ENCODE peak calls at places on chromosomes 16 and 17, in six cellular contexts. One of them, this sample, is unnamed.
A peak's percentile ranks its signal among the peaks of the same experiment; 100 is the strongest.

GRCh38 chr17:72661093-72661944 is 431.2 kb downstream of the SLC39A11 start:
- DNase-seq in HCT116: peak; percentile 97
- DNase-seq in heart right ventricle: no peak
- DNase-seq in PC-3: peak; percentile 91
- DNase-seq in endodermal cell: peak; percentile 91
- DNase-seq in IMR-90: no peak
- DNase-seq in this sample: peak; percentile 99

GRCh38 chr17:35577826-35578194 is 561 bp downstream of the PEX12 start:
- DNase-seq in HCT116: no peak
- DNase-seq in heart right ventricle: no peak
- DNase-seq in PC-3: no peak
- DNase-seq in endodermal cell: no peak
- DNase-seq in IMR-90: peak; percentile 18
- DNase-seq in this sample: peak; percentile 14

GRCh38 chr16:57609541-57610401 is 18.7 kb upstream of the ADGRG1 start:
- DNase-seq in HCT116: no peak
- DNase-seq in heart right ventricle: peak; percentile 48
- DNase-seq in PC-3: no peak
- DNase-seq in endodermal cell: peak; percentile 38
- DNase-seq in IMR-90: peak; percentile 54
- DNase-seq in this sample: no peak

GRCh38 chr16:29808219-29808900 is 2.0 kb downstream of the MAZ start:
- DNase-seq in HCT116: no peak
- DNase-seq in heart right ventricle: peak; percentile 29
- DNase-seq in PC-3: no peak
- DNase-seq in endodermal cell: no peak
- DNase-seq in IMR-90: no peak
- DNase-seq in this sample: no peak

GRCh38 chr16:84616515-84616914 is 1.4 kb downstream of the COTL1 start:
- DNase-seq in HCT116: no peak
- DNase-seq in heart right ventricle: no peak
- DNase-seq in PC-3: peak; percentile 32
- DNase-seq in endodermal cell: no peak
- DNase-seq in IMR-90: no peak
- DNase-seq in this sample: no peak

GRCh38 chr17:63132509-63132911 is 166.5 kb downstream of the TANC2 start:
- DNase-seq in HCT116: no peak
- DNase-seq in heart right ventricle: no peak
- DNase-seq in PC-3: no peak
- DNase-seq in endodermal cell: no peak
- DNase-seq in IMR-90: no peak
- DNase-seq in this sample: no peak

GRCh38 chr17:48225725-48226567 is 118.4 kb downstream of the SNX11 start:
- DNase-seq in HCT116: no peak
- DNase-seq in heart right ventricle: no peak
- DNase-seq in PC-3: no peak
- DNase-seq in endodermal cell: no peak
- DNase-seq in IMR-90: no peak
- DNase-seq in this sample: no peak

GRCh38 chr16:85697441-85697840 is 8.7 kb upstream of the GINS2 start:
- DNase-seq in HCT116: no peak
- DNase-seq in heart right ventricle: no peak
- DNase-seq in PC-3: no peak
- DNase-seq in endodermal cell: no peak
- DNase-seq in IMR-90: no peak
- DNase-seq in this sample: no peak

GRCh38 chr16:84599528-84600202 is 18.2 kb downstream of the COTL1 start:
- DNase-seq in HCT116: no peak
- DNase-seq in heart right ventricle: peak; percentile 43
- DNase-seq in PC-3: no peak
- DNase-seq in endodermal cell: peak; percentile 94
- DNase-seq in IMR-90: peak; percentile 85
- DNase-seq in this sample: no peak

GRCh38 chr16:964696-965395 is 5.9 kb downstream of the LMF1 start:
- DNase-seq in HCT116: no peak
- DNase-seq in heart right ventricle: no peak
- DNase-seq in PC-3: peak; percentile 69
- DNase-seq in endodermal cell: no peak
- DNase-seq in IMR-90: no peak
- DNase-seq in this sample: no peak

GRCh38 chr17:43758497-43759174 is at the start of gene SOST:
- DNase-seq in HCT116: no peak
- DNase-seq in heart right ventricle: no peak
- DNase-seq in PC-3: no peak
- DNase-seq in endodermal cell: no peak
- DNase-seq in IMR-90: no peak
- DNase-seq in this sample: no peak

GRCh38 chr17:33521784-33522183 is 228.7 kb upstream of the ASIC2 start:
- DNase-seq in HCT116: no peak
- DNase-seq in heart right ventricle: no peak
- DNase-seq in PC-3: peak; percentile 11
- DNase-seq in endodermal cell: peak; percentile 94
- DNase-seq in IMR-90: no peak
- DNase-seq in this sample: no peak

GRCh38 chr16:72501739-72502653 is 330.0 kb upstream of the PMFBP1 start:
- DNase-seq in HCT116: peak; percentile 56
- DNase-seq in heart right ventricle: peak; percentile 16
- DNase-seq in PC-3: peak; percentile 69
- DNase-seq in endodermal cell: peak; percentile 87
- DNase-seq in IMR-90: peak; percentile 79
- DNase-seq in this sample: no peak

GRCh38 chr16:84643180-84643583 is 5.1 kb upstream of the KLHL36 start:
- DNase-seq in HCT116: no peak
- DNase-seq in heart right ventricle: peak; percentile 65
- DNase-seq in PC-3: peak; percentile 77
- DNase-seq in endodermal cell: peak; percentile 64
- DNase-seq in IMR-90: peak; percentile 93
- DNase-seq in this sample: peak; percentile 93

GRCh38 chr17:17191961-17192381 is 14.2 kb downstream of the PLD6 start:
- DNase-seq in HCT116: no peak
- DNase-seq in heart right ventricle: no peak
- DNase-seq in PC-3: no peak
- DNase-seq in endodermal cell: no peak
- DNase-seq in IMR-90: peak; percentile 18
- DNase-seq in this sample: no peak

GRCh38 chr17:82060614-82061013 is 5.0 kb downstream of the DUS1L start:
- DNase-seq in HCT116: no peak
- DNase-seq in heart right ventricle: no peak
- DNase-seq in PC-3: no peak
- DNase-seq in endodermal cell: no peak
- DNase-seq in IMR-90: no peak
- DNase-seq in this sample: no peak

GRCh38 chr16:49366669-49367068 is 6.9 kb upstream of the C16orf78 start:
- DNase-seq in HCT116: no peak
- DNase-seq in heart right ventricle: no peak
- DNase-seq in PC-3: no peak
- DNase-seq in endodermal cell: no peak
- DNase-seq in IMR-90: no peak
- DNase-seq in this sample: no peak

GRCh38 chr16:51657844-51658243 is 506.8 kb upstream of the SALL1 start:
- DNase-seq in HCT116: no peak
- DNase-seq in heart right ventricle: no peak
- DNase-seq in PC-3: no peak
- DNase-seq in endodermal cell: no peak
- DNase-seq in IMR-90: no peak
- DNase-seq in this sample: no peak

GRCh38 chr17:61376931-61377838 is 22.5 kb upstream of the TBX2 start:
- DNase-seq in HCT116: no peak
- DNase-seq in heart right ventricle: peak; percentile 23
- DNase-seq in PC-3: no peak
- DNase-seq in endodermal cell: no peak
- DNase-seq in IMR-90: no peak
- DNase-seq in this sample: no peak

GRCh38 chr17:40148527-40148926 is 8.2 kb downstream of the CASC3 start:
- DNase-seq in HCT116: no peak
- DNase-seq in heart right ventricle: no peak
- DNase-seq in PC-3: no peak
- DNase-seq in endodermal cell: no peak
- DNase-seq in IMR-90: no peak
- DNase-seq in this sample: no peak

GRCh38 chr16:17459903-17460521 is 10.7 kb downstream of the XYLT1 start:
- DNase-seq in HCT116: no peak
- DNase-seq in heart right ventricle: no peak
- DNase-seq in PC-3: no peak
- DNase-seq in endodermal cell: no peak
- DNase-seq in IMR-90: no peak
- DNase-seq in this sample: no peak

GRCh38 chr17:48871551-48872351 is 20.8 kb upstream of the ATP5MC1 start:
- DNase-seq in HCT116: no peak
- DNase-seq in heart right ventricle: peak; percentile 52
- DNase-seq in PC-3: no peak
- DNase-seq in endodermal cell: peak; percentile 58
- DNase-seq in IMR-90: no peak
- DNase-seq in this sample: no peak

GRCh38 chr16:67190041-67190440 is at the start of gene EXOC3L1:
- DNase-seq in HCT116: no peak
- DNase-seq in heart right ventricle: no peak
- DNase-seq in PC-3: no peak
- DNase-seq in endodermal cell: no peak
- DNase-seq in IMR-90: no peak
- DNase-seq in this sample: no peak

GRCh38 chr16:86575754-86576557 is 2.4 kb upstream of the FOXL1 start:
- DNase-seq in HCT116: peak; percentile 97
- DNase-seq in heart right ventricle: peak; percentile 86
- DNase-seq in PC-3: peak; percentile 94
- DNase-seq in endodermal cell: peak; percentile 98
- DNase-seq in IMR-90: peak; percentile 97
- DNase-seq in this sample: peak; percentile 92

GRCh38 chr16:67865318-67865717 is 7.5 kb upstream of the EDC4 start:
- DNase-seq in HCT116: no peak
- DNase-seq in heart right ventricle: no peak
- DNase-seq in PC-3: peak; percentile 45
- DNase-seq in endodermal cell: peak; percentile 86
- DNase-seq in IMR-90: peak; percentile 26
- DNase-seq in this sample: no peak

GRCh38 chr16:74451951-74452758 is 30.9 kb upstream of the CLEC18B start:
- DNase-seq in HCT116: no peak
- DNase-seq in heart right ventricle: no peak
- DNase-seq in PC-3: no peak
- DNase-seq in endodermal cell: no peak
- DNase-seq in IMR-90: no peak
- DNase-seq in this sample: no peak
- H3K4me1 ChIP-seq in HCT116: peaks cover 35% of the 10 kb centered on the region
- H3K4me1 ChIP-seq in heart right ventricle: peaks cover 50% of the 10 kb centered on the region
- H3K4me1 ChIP-seq in PC-3: peaks cover 25% of the 10 kb centered on the region
- H3K4me1 ChIP-seq in endodermal cell: no peaks in the 10 kb centered on the region
- H3K4me1 ChIP-seq in IMR-90: peaks cover 10% of the 10 kb centered on the region
- H3K4me1 ChIP-seq in this sample: peaks cover 45% of the 10 kb centered on the region

DNA sequence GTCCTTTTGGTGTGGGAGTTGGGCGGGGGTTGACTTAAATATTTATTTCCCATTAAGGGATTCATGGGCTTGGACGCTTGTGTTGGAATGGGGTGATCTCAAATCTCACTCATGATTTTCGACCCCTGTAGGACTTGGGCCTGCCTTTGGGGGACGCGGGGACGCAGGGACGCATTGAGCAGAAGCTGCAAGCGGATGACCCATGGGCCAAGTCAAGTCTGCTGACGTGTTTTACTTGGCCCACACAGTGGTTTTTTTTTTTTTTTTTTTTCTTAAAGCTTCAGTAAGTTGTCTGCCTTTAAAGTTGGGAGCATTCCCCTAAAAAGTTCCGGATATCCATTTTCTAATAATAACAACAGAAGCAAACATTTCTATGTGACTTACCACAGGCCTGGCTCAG is 29.0 kb downstream of the CMIP start:
- DNase-seq in HCT116: no peak
- DNase-seq in heart right ventricle: no peak
- DNase-seq in PC-3: no peak
- DNase-seq in endodermal cell: no peak
- DNase-seq in IMR-90: peak; percentile 54
- DNase-seq in this sample: no peak
- H3K4me1 ChIP-seq in HCT116: no peaks in the 10 kb centered on the region
- H3K4me1 ChIP-seq in heart right ventricle: peaks cover 99% of the 10 kb centered on the region
- H3K4me1 ChIP-seq in PC-3: no peaks in the 10 kb centered on the region
- H3K4me1 ChIP-seq in endodermal cell: peaks cover 5% of the 10 kb centered on the region
- H3K4me1 ChIP-seq in IMR-90: peaks cover 11% of the 10 kb centered on the region
- H3K4me1 ChIP-seq in this sample: no peaks in the 10 kb centered on the region

GRCh38 chr17:57524790-57525543 is 220.1 kb downstream of the CCDC182 start:
- DNase-seq in HCT116: no peak
- DNase-seq in heart right ventricle: no peak
- DNase-seq in PC-3: no peak
- DNase-seq in endodermal cell: no peak
- DNase-seq in IMR-90: no peak
- DNase-seq in this sample: no peak

GRCh38 chr17:57528084-57528451 is 217.0 kb downstream of the CCDC182 start:
- DNase-seq in HCT116: no peak
- DNase-seq in heart right ventricle: no peak
- DNase-seq in PC-3: no peak
- DNase-seq in endodermal cell: no peak
- DNase-seq in IMR-90: no peak
- DNase-seq in this sample: no peak

GRCh38 chr17:57530508-57530907 is 214.6 kb downstream of the CCDC182 start:
- DNase-seq in HCT116: no peak
- DNase-seq in heart right ventricle: no peak
- DNase-seq in PC-3: no peak
- DNase-seq in endodermal cell: no peak
- DNase-seq in IMR-90: peak; percentile 24
- DNase-seq in this sample: no peak

GRCh38 chr17:57530026-57530425 is 215.1 kb downstream of the CCDC182 start:
- DNase-seq in HCT116: no peak
- DNase-seq in heart right ventricle: no peak
- DNase-seq in PC-3: no peak
- DNase-seq in endodermal cell: no peak
- DNase-seq in IMR-90: no peak
- DNase-seq in this sample: no peak

GRCh38 chr17:57527437-57528083 is 217.5 kb downstream of the CCDC182 start:
- DNase-seq in HCT116: no peak
- DNase-seq in heart right ventricle: no peak
- DNase-seq in PC-3: no peak
- DNase-seq in endodermal cell: no peak
- DNase-seq in IMR-90: no peak
- DNase-seq in this sample: no peak
- H3K4me1 ChIP-seq in HCT116: peaks cover 30% of the 10 kb centered on the region
- H3K4me1 ChIP-seq in heart right ventricle: peaks cover 7% of the 10 kb centered on the region
- H3K4me1 ChIP-seq in PC-3: peaks cover 20% of the 10 kb centered on the region
- H3K4me1 ChIP-seq in endodermal cell: peaks cover 18% of the 10 kb centered on the region
- H3K4me1 ChIP-seq in IMR-90: peaks cover 31% of the 10 kb centered on the region
- H3K4me1 ChIP-seq in this sample: peaks cover 9% of the 10 kb centered on the region

GRCh38 chr16:78235876-78236275 is 136.4 kb downstream of the WWOX start:
- DNase-seq in HCT116: no peak
- DNase-seq in heart right ventricle: no peak
- DNase-seq in PC-3: no peak
- DNase-seq in endodermal cell: no peak
- DNase-seq in IMR-90: no peak
- DNase-seq in this sample: no peak

GRCh38 chr16:78240459-78241222 is 141.2 kb downstream of the WWOX start:
- DNase-seq in HCT116: no peak
- DNase-seq in heart right ventricle: no peak
- DNase-seq in PC-3: peak; percentile 61
- DNase-seq in endodermal cell: peak; percentile 73
- DNase-seq in IMR-90: no peak
- DNase-seq in this sample: peak; percentile 44

GRCh38 chr16:78235168-78235800 is 135.8 kb downstream of the WWOX start:
- DNase-seq in HCT116: peak; percentile 6
- DNase-seq in heart right ventricle: peak; percentile 64
- DNase-seq in PC-3: peak; percentile 75
- DNase-seq in endodermal cell: peak; percentile 95
- DNase-seq in IMR-90: peak; percentile 57
- DNase-seq in this sample: peak; percentile 50

GRCh38 chr16:78237856-78238255 is 138.4 kb downstream of the WWOX start:
- DNase-seq in HCT116: no peak
- DNase-seq in heart right ventricle: no peak
- DNase-seq in PC-3: no peak
- DNase-seq in endodermal cell: no peak
- DNase-seq in IMR-90: no peak
- DNase-seq in this sample: no peak

GRCh38 chr16:78237346-78237745 is 137.9 kb downstream of the WWOX start:
- DNase-seq in HCT116: no peak
- DNase-seq in heart right ventricle: peak; percentile 19
- DNase-seq in PC-3: no peak
- DNase-seq in endodermal cell: no peak
- DNase-seq in IMR-90: no peak
- DNase-seq in this sample: peak; percentile 44
- H3K4me1 ChIP-seq in HCT116: no peaks in the 10 kb centered on the region
- H3K4me1 ChIP-seq in heart right ventricle: peaks cover 4% of the 10 kb centered on the region
- H3K4me1 ChIP-seq in PC-3: peaks cover 3% of the 10 kb centered on the region
- H3K4me1 ChIP-seq in endodermal cell: peaks cover 13% of the 10 kb centered on the region
- H3K4me1 ChIP-seq in IMR-90: no peaks in the 10 kb centered on the region
- H3K4me1 ChIP-seq in this sample: peaks cover 6% of the 10 kb centered on the region

This sample was measured in foreskin keratinocyte.